ENCODE peak calls at places on chromosomes 11 and 22, in six cellular contexts. V is trophoblast cell, M is mesendoderm, L is neuronal stem cell, F is mesenchymal stem cell, Z is H9. O is an unnamed sample.

GRCh38 chr22:35299217-35299716 is 427 bp upstream of the TOM1 start:
- DNase-seq in V (peak; percentile 58), F (no peak), L (peak; percentile 18), Z (no peak), M (no peak), O (no peak)

GRCh38 chr11:85977751-85978160 is 91.1 kb downstream of the PICALM start:
- DNase-seq in M (no peak), L (no peak), F (no peak), Z (no peak), V (peak; percentile 36), O (no peak)

GRCh38 chr11:66080055-66080817 is 10.2 kb downstream of the PACS1 start:
- DNase-seq in F (peak; percentile 90), M (no peak), L (no peak), V (peak; percentile 80), Z (no peak), O (no peak)

GRCh38 chr22:49756656-49757055 is 71.0 kb downstream of the BRD1 start:
- DNase-seq in M (no peak), L (no peak), V (no peak), F (no peak), Z (no peak), O (no peak)

GRCh38 chr11:134957540-134958335 is 545.7 kb upstream of the B3GAT1 start:
- DNase-seq in M (no peak), Z (no peak), L (no peak), F (no peak), V (no peak), O (peak; percentile 37)

GRCh38 chr11:14012836-14013235 is 50.3 kb downstream of the SPON1 start:
- DNase-seq in V (peak; percentile 36), L (no peak), F (no peak), Z (no peak), M (no peak), O (no peak)

GRCh38 chr11:104619751-104620150 is 278.5 kb downstream of the CASP12 start:
- DNase-seq in V (no peak), F (no peak), M (no peak), L (no peak), Z (no peak), O (no peak)

GRCh38 chr11:134592391-134592990 is 180.4 kb upstream of the B3GAT1 start:
- DNase-seq in L (peak; percentile 37), M (peak; percentile 72), Z (peak; percentile 78), V (peak; percentile 63), F (no peak), O (peak; percentile 34)

GRCh38 chr11:59158206-59159068 is 13.5 kb upstream of the DTX4 start:
- DNase-seq in M (peak; percentile 85), F (peak; percentile 78), L (no peak), V (peak; percentile 91), Z (peak; percentile 66), O (no peak)

GRCh38 chr11:45919276-45919675 is 1.6 kb upstream of the PEX16 start:
- DNase-seq in M (no peak), F (no peak), Z (no peak), V (no peak), L (no peak), O (no peak)

GRCh38 chr11:84465040-84465439 is 1162.1 kb downstream of the DLG2 start:
- DNase-seq in L (no peak), F (no peak), V (no peak), Z (no peak), M (no peak), O (no peak)

GRCh38 chr11:33040127-33040861 is 922 bp downstream of the TCP11L1 start:
- DNase-seq in V (peak; percentile 39), F (peak; percentile 38), L (no peak), M (peak; percentile 34), Z (no peak), O (no peak)

GRCh38 chr22:26783886-26784285 is 126.5 kb downstream of the MIAT start:
- DNase-seq in L (no peak), V (no peak), Z (no peak), F (peak; percentile 36), M (peak; percentile 44), O (no peak)

GRCh38 chr11:22510010-22510409 is 115.6 kb downstream of the FANCF start:
- DNase-seq in Z (no peak), M (no peak), F (no peak), V (no peak), L (no peak), O (no peak)

GRCh38 chr11:134837887-134838232 is 425.8 kb upstream of the B3GAT1 start:
- DNase-seq in V (no peak), F (no peak), Z (no peak), L (no peak), M (no peak), O (peak; percentile 42)

GRCh38 chr11:69697489-69697843 is 6.4 kb downstream of the FGF19 start:
- DNase-seq in Z (no peak), F (no peak), L (no peak), V (no peak), M (no peak), O (no peak)

GRCh38 chr11:122334546-122335375 is 218.7 kb upstream of the BLID start:
- DNase-seq in V (no peak), F (no peak), M (no peak), L (no peak), Z (no peak), O (no peak)

GRCh38 chr11:123569387-123569786 is 85.0 kb downstream of the SCN3B start:
- DNase-seq in M (no peak), Z (no peak), F (no peak), V (no peak), L (no peak), O (no peak)

GRCh38 chr11:121687961-121688566 is 235.3 kb upstream of the SORL1-AS1 start:
- DNase-seq in M (peak; percentile 78), Z (peak; percentile 62), F (peak; percentile 37), V (no peak), L (no peak), O (no peak)

GRCh38 chr11:8608646-8609045 is 14.6 kb upstream of the STK33 start:
- DNase-seq in V (no peak), F (peak; percentile 71), Z (no peak), L (no peak), M (no peak), O (no peak)

GRCh38 chr22:30513462-30513861 is 8.0 kb upstream of the SEC14L4 start:
- DNase-seq in V (no peak), M (no peak), L (no peak), Z (no peak), F (no peak), O (no peak)

GRCh38 chr22:38981005-38981658 is 1.0 kb upstream of the APOBEC3B start:
- DNase-seq in F (no peak), L (peak; percentile 26), Z (peak; percentile 56), V (peak; percentile 38), M (peak; percentile 69), O (no peak)

GRCh38 chr22:44570476-44571445 is 72.7 kb upstream of the RTL6 start:
- DNase-seq in V (no peak), Z (no peak), F (no peak), L (no peak), M (no peak), O (no peak)

GRCh38 chr11:101010899-101011298 is 118.7 kb downstream of the PGR start:
- DNase-seq in M (peak; percentile 90), Z (peak; percentile 46), V (no peak), F (no peak), L (no peak), O (no peak)

GRCh38 chr22:29199702-29200400 is 5.8 kb upstream of the EMID1 start:
- DNase-seq in F (no peak), L (no peak), M (no peak), V (no peak), Z (no peak), O (no peak)

GRCh38 chr22:42316988-42317387 is 46.5 kb upstream of the TCF20 start:
- DNase-seq in L (no peak), Z (no peak), V (no peak), M (no peak), F (no peak), O (no peak)

GRCh38 chr11:4211991-4212390 is 117.4 kb downstream of the RRM1 start:
- DNase-seq in Z (peak; percentile 48), F (no peak), M (peak; percentile 46), L (peak; percentile 6), V (peak; percentile 5), O (peak; percentile 62)

GRCh38 chr11:11978792-11979486 is 29.5 kb downstream of the DKK3 start:
- DNase-seq in M (peak; percentile 86), L (no peak), Z (peak; percentile 28), F (peak; percentile 88), V (no peak), O (peak; percentile 41)

GRCh38 chr11:72224587-72225410 is at the start of gene INPPL1:
- DNase-seq in Z (peak; percentile 41), V (peak; percentile 63), F (peak; percentile 55), M (peak; percentile 70), L (no peak), O (no peak)

DNA sequence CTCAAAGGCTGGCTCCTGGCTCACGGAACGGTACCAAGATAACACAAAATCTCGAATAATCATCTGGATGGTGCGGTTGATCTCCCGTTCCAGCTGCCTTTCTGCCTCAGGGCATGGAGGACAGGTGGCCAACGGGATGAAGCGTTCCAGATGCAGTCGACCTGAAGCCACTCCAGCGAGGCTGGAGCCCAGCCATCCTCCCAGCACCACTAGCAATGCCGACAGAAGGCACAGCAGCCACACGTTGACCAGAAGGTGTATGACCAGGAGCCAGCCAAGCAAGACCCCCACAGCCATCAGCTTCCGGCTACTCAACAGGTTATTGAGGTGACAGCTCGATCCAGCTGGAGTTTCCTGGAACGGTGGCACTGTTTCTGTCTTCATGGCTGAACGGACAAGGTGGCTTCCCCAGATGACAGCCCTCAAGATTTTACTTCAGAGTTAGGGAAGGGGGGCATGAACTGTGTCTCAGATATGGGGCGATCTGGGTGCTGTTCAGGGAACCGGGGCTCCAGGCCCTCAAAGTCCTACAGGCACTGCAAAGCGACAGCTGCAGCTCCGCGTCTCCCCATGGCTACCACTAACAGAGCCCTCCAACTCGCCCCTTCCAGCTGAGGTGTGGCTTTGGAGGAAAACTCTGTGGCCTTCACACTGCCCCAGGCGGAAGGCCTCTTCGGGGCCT is 582 bp downstream of the SNX19 start:
- DNase-seq in L (no peak), V (peak; percentile 7), M (no peak), F (no peak), Z (no peak), O (no peak)
- H4K8ac ChIP-seq in L (no peak overlapping the region), V (peak overlapping the region; percentile 100), M (peak overlapping the region; percentile 69), F (peak overlapping the region; percentile 97), Z (no peak overlapping the region), O (peak overlapping the region; percentile 97)

GRCh38 chr11:64428685-64429084 is 69.7 kb downstream of the RPS6KA4 start:
- DNase-seq in M (peak; percentile 70), L (no peak), F (no peak), Z (peak; percentile 60), V (no peak), O (no peak)
- H4K8ac ChIP-seq in M (no peak overlapping the region), L (no peak overlapping the region), F (no peak overlapping the region), Z (no peak overlapping the region), V (no peak overlapping the region), O (no peak overlapping the region)

GRCh38 chr11:75558939-75559843 is 2.9 kb upstream of the SERPINH1 start:
- DNase-seq in M (peak; percentile 94), V (no peak), L (no peak), Z (no peak), F (peak; percentile 89), O (no peak)
- H4K8ac ChIP-seq in M (no peak overlapping the region), V (peak overlapping the region; percentile 75), L (no peak overlapping the region), Z (no peak overlapping the region), F (peak overlapping the region; percentile 97), O (peak overlapping the region; percentile 47)

GRCh38 chr11:73876424-73877300 is at the start of the genes COA4 and PAAF1:
- DNase-seq in M (peak; percentile 100), F (peak; percentile 98), V (peak; percentile 99), Z (peak; percentile 97), L (peak; percentile 99), O (peak; percentile 97)
- H4K8ac ChIP-seq in M (peak within 1 kb of the TSS; percentile 99), F (peak within 1 kb of the TSS; percentile 99), V (peak within 1 kb of the TSS; percentile 89), Z (no peak within 1 kb of the TSS), L (no peak within 1 kb of the TSS), O (peak within 1 kb of the TSS; percentile 95)

GRCh38 chr22:36387914-36388864 is at the start of gene MYH9:
- DNase-seq in M (peak; percentile 100), F (peak; percentile 99), V (peak; percentile 100), Z (peak; percentile 100), L (peak; percentile 100), O (peak; percentile 99)
- H4K8ac ChIP-seq in M (no peak within 1 kb of the TSS), F (peak within 1 kb of the TSS; percentile 75), V (peak within 1 kb of the TSS; percentile 86), Z (no peak within 1 kb of the TSS), L (no peak within 1 kb of the TSS), O (peak within 1 kb of the TSS; percentile 74)

O was measured in H1.